ENCODE peak calls at places on chromosome 18, in nine cellular contexts. P, T, F, O, N, U, E, Z and B are unnamed samples. For H3K9me3, the result is how much of the 10 kb centered on the place peaks cover.

GRCh38 chr18:63298393-63299015 is 21.1 kb downstream of the BCL2 start:
- DNase-seq in P (no peak), T (no peak), F (no peak), O (no peak), N (no peak), U (no peak), E (no peak), Z (no peak), B (no peak)

GRCh38 chr18:23183356-23184150 is 48.3 kb downstream of the CABLES1 start:
- DNase-seq in P (no peak), T (no peak), F (no peak), O (no peak), N (no peak), U (no peak), E (no peak), Z (peak), B (no peak)

GRCh38 chr18:5543036-5543671 is 643 bp downstream of the EPB41L3 start:
- DNase-seq in P (no peak), T (no peak), F (peak), O (no peak), N (no peak), U (no peak), E (peak), Z (no peak), B (no peak)

GRCh38 chr18:62987859-62988258 is 272.5 kb downstream of the PHLPP1 start:
- DNase-seq in P (no peak), T (no peak), F (no peak), O (no peak), N (no peak), U (no peak), E (no peak), Z (no peak), B (no peak)

GRCh38 chr18:44896817-44897216 is 216.1 kb downstream of the SETBP1 start:
- DNase-seq in P (no peak), T (no peak), F (no peak), O (no peak), N (no peak), U (no peak), E (no peak), Z (no peak), B (no peak)

GRCh38 chr18:10559566-10560456 is 34.0 kb downstream of the NAPG start:
- DNase-seq in P (no peak), T (no peak), F (no peak), O (peak), N (no peak), U (no peak), E (no peak), Z (no peak), B (no peak)

GRCh38 chr18:23170137-23170536 is 34.9 kb downstream of the CABLES1 start:
- DNase-seq in P (no peak), T (no peak), F (no peak), O (no peak), N (no peak), U (no peak), E (no peak), Z (no peak), B (no peak)

GRCh38 chr18:50527636-50528307 is 32.1 kb upstream of the MAPK4 start:
- DNase-seq in P (no peak), T (no peak), F (no peak), O (no peak), N (no peak), U (no peak), E (no peak), Z (no peak), B (no peak)

GRCh38 chr18:2905802-2906521 is 59.2 kb downstream of the EMILIN2 start:
- DNase-seq in P (peak), T (peak), F (peak), O (peak), N (peak), U (no peak), E (peak), Z (peak), B (peak)

GRCh38 chr18:51164327-51165290 is 32.9 kb downstream of the MEX3C start:
- DNase-seq in P (no peak), T (no peak), F (no peak), O (no peak), N (no peak), U (no peak), E (no peak), Z (peak), B (no peak)

GRCh38 chr18:11387880-11388279 is 221.5 kb upstream of the SLC35G4 start:
- DNase-seq in P (no peak), T (peak), F (no peak), O (peak), N (no peak), U (no peak), E (no peak), Z (peak), B (peak)

GRCh38 chr18:49611316-49611715 is 49.5 kb downstream of the LIPG start:
- DNase-seq in P (no peak), T (no peak), F (no peak), O (no peak), N (no peak), U (no peak), E (no peak), Z (no peak), B (no peak)

GRCh38 chr18:62979172-62979571 is 263.8 kb downstream of the PHLPP1 start:
- DNase-seq in P (no peak), T (no peak), F (peak), O (no peak), N (no peak), U (no peak), E (peak), Z (peak), B (no peak)

GRCh38 chr18:37564796-37565137 is 831 bp downstream of the CELF4 start:
- DNase-seq in P (no peak), T (peak), F (peak), O (peak), N (no peak), U (no peak), E (peak), Z (peak), B (no peak)

GRCh38 chr18:24805156-24805555 is 344.7 kb downstream of the HRH4 start:
- DNase-seq in P (no peak), T (no peak), F (no peak), O (no peak), N (no peak), U (no peak), E (no peak), Z (no peak), B (no peak)

GRCh38 chr18:22302152-22302551 is 115.6 kb downstream of the CTAGE1 start:
- DNase-seq in P (no peak), T (no peak), F (no peak), O (no peak), N (no peak), U (no peak), E (no peak), Z (no peak), B (no peak)

GRCh38 chr18:8424917-8425725 is 184.1 kb upstream of the RAB12 start:
- DNase-seq in P (no peak), T (no peak), F (no peak), O (no peak), N (no peak), U (no peak), E (no peak), Z (peak), B (no peak)

GRCh38 chr18:9925369-9925768 is 11.6 kb downstream of the VAPA start:
- DNase-seq in P (no peak), T (no peak), F (no peak), O (no peak), N (no peak), U (no peak), E (no peak), Z (peak), B (no peak)

GRCh38 chr18:76922107-76922506 is 99.8 kb downstream of the ZNF236 start:
- DNase-seq in P (peak), T (peak), F (peak), O (peak), N (no peak), U (no peak), E (no peak), Z (peak), B (peak)
- TF ChIP-seq CTCF in P (peak), T (no peak), F (peak), O (peak), N (peak), U (no peak), E (no peak), Z (peak), B (peak)

GRCh38 chr18:78687736-78688135 is 291.9 kb upstream of the SALL3 start:
- DNase-seq in P (no peak), T (no peak), F (no peak), O (no peak), N (no peak), U (no peak), E (no peak), Z (no peak), B (no peak)

GRCh38 chr18:78685250-78685979 is 294.2 kb upstream of the SALL3 start:
- DNase-seq in P (no peak), T (no peak), F (no peak), O (no peak), N (no peak), U (no peak), E (no peak), Z (no peak), B (no peak)

GRCh38 chr18:78688249-78688648 is 291.4 kb upstream of the SALL3 start:
- DNase-seq in P (no peak), T (no peak), F (no peak), O (no peak), N (no peak), U (no peak), E (no peak), Z (no peak), B (no peak)

GRCh38 chr18:78685980-78686530 is 293.6 kb upstream of the SALL3 start:
- DNase-seq in P (no peak), T (no peak), F (no peak), O (no peak), N (no peak), U (no peak), E (no peak), Z (no peak), B (no peak)

DNA sequence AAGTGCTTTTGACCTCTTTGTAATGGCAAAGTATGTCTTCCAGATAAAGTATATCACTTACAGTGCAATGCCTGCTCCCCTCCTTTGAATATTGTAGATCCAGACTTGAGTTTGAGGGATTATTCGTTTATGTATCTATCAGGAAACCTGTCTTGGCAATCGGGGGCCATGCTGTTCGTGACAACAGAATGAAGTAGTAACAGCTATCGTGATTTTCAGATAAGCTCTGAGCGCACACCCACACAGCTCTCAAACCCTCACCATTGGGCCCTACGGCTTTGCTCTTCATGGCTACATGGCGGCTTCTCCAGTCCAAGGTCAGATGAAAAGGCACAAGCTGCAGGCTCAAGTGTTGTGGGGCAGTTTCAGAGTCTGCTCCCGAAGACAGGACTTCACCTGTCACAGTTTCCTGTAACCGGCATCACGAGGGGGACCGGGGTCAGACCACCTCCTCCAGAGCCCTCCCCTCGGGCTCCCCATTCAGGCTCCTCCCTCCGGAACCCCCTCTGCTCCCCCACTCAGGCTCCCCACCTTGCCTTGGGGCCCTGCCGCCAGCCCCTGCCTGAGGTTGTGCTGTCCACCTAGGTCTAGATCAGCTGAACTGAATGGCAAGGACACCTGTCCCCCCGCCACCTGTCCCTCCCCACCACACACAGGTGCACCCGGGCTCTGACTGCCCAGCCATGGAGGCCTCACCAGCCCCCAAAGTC is 292.5 kb upstream of the SALL3 start:
- DNase-seq in P (no peak), T (no peak), F (no peak), O (no peak), N (no peak), U (no peak), E (no peak), Z (no peak), B (no peak)
- H3K9me3 ChIP-seq in P (under half), T (under half), F (under half), O (under half), N (under half), U (under half), E (under half), Z (under half), B (under half)

DNA sequence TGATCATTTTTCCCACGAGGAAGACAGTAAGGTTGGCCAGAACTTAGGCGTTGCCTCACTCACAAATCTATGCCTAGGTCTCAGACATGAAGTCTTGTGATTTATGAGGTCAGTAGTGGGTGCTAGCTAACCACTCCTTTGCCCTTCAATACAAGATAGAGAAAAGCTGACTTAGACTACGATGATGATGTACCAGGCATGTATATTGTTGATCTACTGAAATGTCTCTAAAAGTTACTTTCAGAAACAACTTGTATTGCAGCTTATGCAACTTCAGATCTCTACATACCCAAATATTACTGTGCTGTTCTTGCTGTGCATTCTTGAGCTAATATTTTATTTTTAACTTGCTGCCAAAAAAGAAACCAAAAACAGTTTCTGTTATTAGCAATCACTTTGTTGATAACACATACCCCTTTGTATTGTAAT is 30.6 kb downstream of the MAPRE2 start:
- DNase-seq in P (no peak), T (no peak), F (no peak), O (no peak), N (no peak), U (no peak), E (no peak), Z (peak), B (no peak)
- H3K27ac ChIP-seq in P (no peak), T (no peak), F (peak), O (peak), N (no peak), U (peak), E (no peak), Z (no peak), B (peak)

DNA sequence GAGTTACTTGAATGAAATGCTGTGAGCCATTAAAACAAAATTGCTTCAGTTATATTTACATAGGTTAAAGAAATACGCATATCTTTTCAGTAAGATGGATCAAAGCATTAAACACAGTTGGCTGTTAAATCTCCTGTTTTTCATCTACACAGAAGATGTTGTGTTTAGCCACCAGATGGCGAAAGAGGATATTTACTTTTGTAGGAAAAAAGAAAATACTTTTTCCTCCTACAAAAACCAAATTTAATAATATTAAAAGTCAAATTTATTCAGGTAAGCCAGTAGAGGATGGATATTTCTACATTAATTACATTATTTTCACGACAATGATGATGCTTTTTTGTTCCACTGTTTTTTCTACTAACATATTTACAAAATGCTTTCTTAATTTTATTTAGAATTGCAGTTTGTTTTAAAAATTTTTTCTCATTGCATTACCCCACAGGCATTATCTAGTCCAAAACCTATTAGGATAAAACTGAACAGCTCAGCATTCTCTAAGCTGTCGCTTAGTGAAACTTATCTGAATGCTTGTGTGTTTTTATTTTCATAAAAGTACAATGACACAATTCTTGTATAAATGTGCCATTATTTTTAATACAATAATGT is 173.7 kb downstream of the ASXL3 start:
- DNase-seq in P (no peak), T (peak), F (no peak), O (no peak), N (no peak), U (no peak), E (no peak), Z (peak), B (no peak)
- TF ChIP-seq CTCF in P (peak), T (peak), F (peak), O (peak), N (no peak), U (no peak), E (peak), Z (peak), B (peak)